ENCODE peak calls at places on chromosome 5, in six cellular contexts. V is psoas muscle; K is fibroblast of lung; L is aorta; Z is CD8-positive, alpha-beta T cell; T is effector memory CD4-positive, alpha-beta T cell. J is an unnamed sample. For H3K27me3, the result is how much of the 10 kb centered on the place peaks cover.

GRCh38 chr5:37663538-37663937 is 176.3 kb downstream of the GDNF start:
- DNase-seq in V (no peak), K (no peak), L (no peak), Z (no peak), T (no peak), J (no peak)

GRCh38 chr5:28576022-28576421 is 1537.6 kb upstream of the CDH9 start:
- DNase-seq in V (no peak), K (no peak), L (no peak), Z (no peak), T (no peak), J (no peak)

GRCh38 chr5:5229405-5229804 is 89.3 kb downstream of the ADAMTS16 start:
- DNase-seq in V (no peak), K (no peak), L (no peak), Z (no peak), T (no peak), J (no peak)

GRCh38 chr5:132110930-132111329 is 37.3 kb downstream of the CSF2 start:
- DNase-seq in V (no peak), K (no peak), L (no peak), Z (no peak), T (no peak), J (no peak)

GRCh38 chr5:102453716-102454115 is 45.1 kb downstream of the SLCO6A1 start:
- DNase-seq in V (no peak), K (no peak), L (no peak), Z (no peak), T (no peak), J (no peak)

GRCh38 chr5:143779506-143779905 is 32.5 kb upstream of the HMHB1 start:
- DNase-seq in V (no peak), K (no peak), L (no peak), Z (no peak), T (no peak), J (no peak)

GRCh38 chr5:180602481-180603075 is 11.3 kb upstream of the SCGB3A1 start:
- DNase-seq in V (no peak), K (no peak), L (no peak), Z (no peak), T (no peak), J (no peak)

GRCh38 chr5:115842952-115843351 is 1.2 kb downstream of the AP3S1 start:
- DNase-seq in V (no peak), K (no peak), L (no peak), Z (no peak), T (no peak), J (no peak)

GRCh38 chr5:45692481-45692880 is 3.7 kb downstream of the HCN1 start:
- DNase-seq in V (no peak), K (no peak), L (no peak), Z (no peak), T (no peak), J (no peak)

GRCh38 chr5:167284491-167284890 is 1007.0 kb upstream of the WWC1 start:
- DNase-seq in V (no peak), K (peak), L (no peak), Z (no peak), T (no peak), J (no peak)

GRCh38 chr5:74945561-74946165 is 79.5 kb upstream of the FAM169A start:
- DNase-seq in V (no peak), K (no peak), L (no peak), Z (no peak), T (no peak), J (no peak)

GRCh38 chr5:147805030-147805454 is 22.5 kb upstream of the JAKMIP2 start:
- DNase-seq in V (no peak), K (peak), L (no peak), Z (peak), T (no peak), J (peak)

GRCh38 chr5:167513383-167513782 is 778.1 kb upstream of the WWC1 start:
- DNase-seq in V (no peak), K (no peak), L (no peak), Z (no peak), T (no peak), J (no peak)

GRCh38 chr5:94994465-94994996 is 290.4 kb downstream of the MCTP1 start:
- DNase-seq in V (no peak), K (no peak), L (no peak), Z (no peak), T (no peak), J (no peak)

GRCh38 chr5:151492729-151493128 is 45.3 kb downstream of the SLC36A1 start:
- DNase-seq in V (no peak), K (peak), L (no peak), Z (no peak), T (no peak), J (no peak)

GRCh38 chr5:138661991-138662434 is 86.8 kb upstream of the HSPA9 start:
- DNase-seq in V (no peak), K (no peak), L (no peak), Z (no peak), T (no peak), J (no peak)

GRCh38 chr5:1542755-1543154 is 19.0 kb upstream of the LPCAT1 start:
- DNase-seq in V (peak), K (peak), L (peak), Z (no peak), T (no peak), J (no peak)

GRCh38 chr5:82165740-82166530 is 112.2 kb downstream of the RPS23 start:
- DNase-seq in V (peak), K (peak), L (peak), Z (peak), T (no peak), J (no peak)

GRCh38 chr5:61280205-61280604 is 51.9 kb upstream of the ZSWIM6 start:
- DNase-seq in V (no peak), K (peak), L (no peak), Z (no peak), T (no peak), J (no peak)

GRCh38 chr5:141783599-141784296 is 94.5 kb downstream of the PCDH1 start:
- DNase-seq in V (no peak), K (no peak), L (no peak), Z (no peak), T (no peak), J (no peak)

GRCh38 chr5:129664336-129664937 is 83.5 kb upstream of the MINAR2 start:
- DNase-seq in V (no peak), K (peak), L (peak), Z (no peak), T (no peak), J (no peak)

GRCh38 chr5:144566747-144567415 is 396.2 kb downstream of the KCTD16 start:
- DNase-seq in V (no peak), K (peak), L (no peak), Z (no peak), T (no peak), J (no peak)

GRCh38 chr5:94021246-94021645 is 279.8 kb upstream of the POU5F2 start:
- DNase-seq in V (no peak), K (peak), L (no peak), Z (no peak), T (no peak), J (no peak)

GRCh38 chr5:171295801-171296200 is 13.2 kb upstream of the TLX3 start:
- DNase-seq in V (no peak), K (no peak), L (no peak), Z (no peak), T (no peak), J (no peak)

GRCh38 chr5:10018670-10019069 is 231.0 kb downstream of the ATPSCKMT start:
- DNase-seq in V (no peak), K (peak), L (no peak), Z (no peak), T (no peak), J (no peak)

GRCh38 chr5:146706321-146706972 is 172.1 kb downstream of the PPP2R2B start:
- DNase-seq in V (no peak), K (no peak), L (no peak), Z (no peak), T (no peak), J (no peak)

DNA sequence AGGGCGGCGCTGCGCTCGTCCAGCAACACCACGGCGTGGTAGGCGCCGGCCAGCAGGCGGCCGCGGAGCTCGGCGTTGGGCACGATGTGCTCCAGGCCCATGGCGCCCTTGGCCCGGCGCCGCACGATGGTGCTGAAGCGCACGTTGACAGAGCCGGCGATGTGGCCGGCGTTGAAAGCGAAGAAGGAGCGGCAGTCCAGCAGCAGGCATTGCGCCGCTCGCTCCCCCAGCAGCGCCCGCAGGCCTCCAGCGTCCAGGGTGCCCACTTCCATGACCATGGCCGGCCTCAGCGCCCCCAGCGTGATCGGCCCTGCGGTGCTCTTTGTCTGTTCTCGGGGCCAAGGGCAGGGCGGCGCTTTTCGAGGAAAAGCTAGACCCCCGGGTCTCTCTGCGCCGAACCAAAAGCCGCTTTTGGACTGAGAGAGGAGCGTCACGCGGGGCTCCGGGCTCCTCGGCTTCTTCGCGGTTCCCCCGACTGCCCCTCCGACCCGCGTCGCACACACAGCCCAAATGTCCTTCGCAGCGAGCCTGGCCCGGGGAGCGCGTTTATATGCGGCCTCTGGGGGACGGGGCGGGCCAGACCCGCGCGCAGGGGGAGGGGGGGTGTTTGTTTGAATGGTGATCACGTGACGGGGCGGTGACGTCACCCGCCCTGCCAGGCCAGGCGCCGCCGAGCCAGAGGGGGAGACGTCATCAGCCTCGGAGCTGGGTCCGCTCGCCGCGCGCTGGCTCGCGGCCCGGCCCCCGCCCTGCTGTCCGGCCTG is at the start of gene DUSP1:
- DNase-seq in V (peak), K (peak), L (peak), Z (peak), T (peak), J (peak)
- H3K27me3 ChIP-seq in V (under half), K (under half), L (under half), Z (under half), T (under half), J (under half)

GRCh38 chr5:135694016-135694415 is 115.2 kb upstream of the CXCL14 start:
- DNase-seq in V (no peak), K (no peak), L (no peak), Z (no peak), T (no peak), J (no peak)
- H3K27me3 ChIP-seq in V (under half), K (under half), L (under half), Z (under half), T (under half), J (under half)

GRCh38 chr5:158968160-158968559 is 131.6 kb downstream of the EBF1 start:
- DNase-seq in V (no peak), K (no peak), L (no peak), Z (no peak), T (no peak), J (no peak)
- H3K27me3 ChIP-seq in V (under half), K (under half), L (under half), Z (under half), T (under half), J (under half)

DNA sequence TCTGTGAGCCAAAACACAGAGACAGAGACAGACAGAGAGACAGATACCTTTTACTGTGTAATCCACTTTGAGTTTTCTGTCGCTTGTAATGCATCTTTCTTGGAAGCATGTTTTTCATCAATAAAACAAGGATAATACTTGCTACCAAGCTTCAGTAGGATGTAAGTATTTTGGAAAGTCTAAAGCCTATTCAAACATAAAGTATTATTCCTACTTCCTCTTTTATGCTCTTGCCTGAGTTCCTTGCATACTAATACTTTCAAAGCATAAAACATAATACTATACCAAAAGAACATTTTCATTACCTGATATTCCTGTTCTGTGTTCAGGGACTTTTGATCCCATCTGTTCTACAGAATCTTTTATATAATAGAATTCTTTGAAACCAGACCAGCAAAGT is 64.5 kb upstream of the SLC30A5 start:
- DNase-seq in V (no peak), K (no peak), L (no peak), Z (no peak), T (no peak), J (no peak)
- H3K27me3 ChIP-seq in V (under half), K (under half), L (under half), Z (under half), T (under half), J (under half)

DNA sequence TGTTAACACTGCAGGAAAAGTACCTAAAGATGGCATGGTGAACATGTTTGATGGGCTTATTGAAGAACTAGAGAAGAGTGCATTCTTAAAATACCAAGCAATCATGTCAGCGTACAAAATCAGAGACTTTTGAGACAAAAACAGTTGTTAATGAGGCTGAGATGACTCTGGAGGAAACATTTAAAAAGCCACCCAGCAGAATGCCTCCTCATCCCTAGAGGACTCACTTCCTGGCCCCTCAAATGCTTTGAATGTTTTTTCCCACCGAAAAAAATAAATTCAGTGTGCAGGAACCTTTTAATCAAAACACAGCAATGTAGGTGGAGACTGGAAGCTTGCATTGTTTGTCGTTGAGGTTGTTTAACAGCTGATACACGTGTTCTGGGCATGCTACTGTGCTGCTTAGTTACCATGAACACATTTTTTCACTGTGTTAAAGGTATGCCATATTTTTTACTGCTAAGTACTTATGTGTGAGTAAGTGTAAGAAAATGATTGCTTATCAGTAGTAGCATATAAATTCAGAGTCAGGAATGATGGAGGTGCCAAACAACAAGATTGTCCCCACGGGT is 65.7 kb upstream of the ADCY2 start:
- DNase-seq in V (no peak), K (no peak), L (no peak), Z (no peak), T (no peak), J (no peak)
- H3K27me3 ChIP-seq in V (under half), K (under half), L (under half), Z (under half), T (under half), J (under half)

GRCh38 chr5:43038523-43038989 is 1.6 kb downstream of the ANXA2R start:
- DNase-seq in V (no peak), K (peak), L (no peak), Z (no peak), T (peak), J (peak)

GRCh38 chr5:43039115-43039467 is 1.0 kb downstream of the ANXA2R start:
- DNase-seq in V (no peak), K (no peak), L (no peak), Z (no peak), T (no peak), J (no peak)

GRCh38 chr5:43036856-43037711 is 3.0 kb downstream of the ANXA2R start:
- DNase-seq in V (peak), K (peak), L (no peak), Z (no peak), T (no peak), J (peak)

GRCh38 chr5:43036409-43036808 is 3.7 kb downstream of the ANXA2R start:
- DNase-seq in V (no peak), K (no peak), L (no peak), Z (no peak), T (no peak), J (no peak)

GRCh38 chr5:43037929-43038510 is 2.1 kb downstream of the ANXA2R start:
- DNase-seq in V (no peak), K (peak), L (no peak), Z (peak), T (peak), J (no peak)
- H3K27me3 ChIP-seq in V (under half), K (under half), L (under half), Z (under half), T (under half), J (under half)

GRCh38 chr5:63961125-63961597 is 1.1 kb downstream of the HTR1A start:
- DNase-seq in V (no peak), K (no peak), L (no peak), Z (no peak), T (no peak), J (peak)

GRCh38 chr5:63961598-63962161 is 565 bp downstream of the HTR1A start:
- DNase-seq in V (no peak), K (no peak), L (no peak), Z (no peak), T (no peak), J (peak)

GRCh38 chr5:63963080-63963735 is 963 bp upstream of the HTR1A start:
- DNase-seq in V (no peak), K (peak), L (no peak), Z (no peak), T (no peak), J (no peak)

GRCh38 chr5:63963926-63964325 is 1.7 kb upstream of the HTR1A start:
- DNase-seq in V (no peak), K (no peak), L (no peak), Z (no peak), T (no peak), J (no peak)

GRCh38 chr5:63962345-63962744 is at the start of gene HTR1A:
- DNase-seq in V (no peak), K (no peak), L (no peak), Z (no peak), T (no peak), J (no peak)
- H3K27me3 ChIP-seq in V (under half), K (under half), L (under half), Z (under half), T (under half), J (under half)

DNA sequence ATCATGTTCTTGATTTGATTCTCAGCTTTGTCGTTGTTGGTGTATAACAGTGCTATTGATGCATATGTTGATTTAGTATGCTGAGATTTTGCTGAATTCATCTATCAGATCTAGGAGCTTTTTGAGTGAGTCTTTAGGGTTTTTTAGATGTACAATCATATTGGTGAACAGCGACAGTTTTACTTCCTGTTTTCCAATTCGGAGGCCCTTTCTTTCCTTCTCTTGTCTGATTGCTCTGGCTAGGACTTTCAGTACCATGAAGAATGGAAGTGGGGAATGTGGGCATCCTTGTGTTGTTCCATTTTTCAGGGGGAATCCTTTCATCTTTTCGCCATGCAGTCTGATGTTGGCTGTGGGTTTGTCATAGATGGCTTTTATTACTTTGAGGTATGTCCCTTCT is 100.4 kb downstream of the SGCD start:
- DNase-seq in V (no peak), K (no peak), L (no peak), Z (no peak), T (no peak), J (no peak)
- H3K27me3 ChIP-seq in V (under half), K (under half), L (under half), Z (under half), T (under half), J (under half)

GRCh38 chr5:169576181-169576598 is 7.4 kb upstream of the SPDL1 start:
- DNase-seq in V (no peak), K (peak), L (no peak), Z (no peak), T (no peak), J (no peak)
- H3K27me3 ChIP-seq in V (under half), K (under half), L (under half), Z (under half), T (under half), J (under half)

DNA sequence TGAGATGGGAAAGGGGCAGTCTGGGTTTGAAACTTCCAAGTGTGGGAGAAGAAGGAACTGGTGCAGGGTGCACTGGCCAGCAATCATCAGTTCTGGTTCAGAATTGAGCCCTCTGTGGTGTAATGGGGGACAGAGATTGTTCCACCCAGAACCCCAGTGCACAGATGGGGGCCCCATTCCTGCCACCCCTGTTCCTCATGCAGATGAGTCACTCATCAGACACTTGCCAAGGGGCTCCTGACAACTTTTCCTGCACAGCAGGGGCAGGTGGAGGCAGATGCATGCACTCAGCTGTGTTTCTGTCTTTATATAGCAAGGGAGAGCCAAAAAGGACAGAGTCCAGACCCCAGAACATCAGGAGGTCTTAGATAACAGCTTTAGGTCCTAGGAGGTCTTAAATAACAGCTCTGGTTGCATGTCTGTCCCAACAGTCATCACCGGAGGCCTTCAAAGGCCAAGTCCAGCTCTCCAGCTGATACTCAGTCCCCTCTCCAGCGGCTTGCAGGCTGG is 252.9 kb downstream of the HSPA4 start:
- DNase-seq in V (no peak), K (no peak), L (no peak), Z (no peak), T (no peak), J (no peak)
- H3K27me3 ChIP-seq in V (under half), K (under half), L (under half), Z (under half), T (under half), J (under half)

J was measured in spleen.